ENCODE peak calls at places on chromosomes 12 and 14, in five cellular contexts. C is PC-3; W is activated CD4-positive, alpha-beta T cell treated with anti-CD3 and anti-CD28 coated beads for 24 hours; L is NAMALWA; O is activated gamma-delta T cell treated with Interleukin-2 at 50 U/mL for 16 hours. T is an unnamed sample.

GRCh38 chr14:23727566-23728335 is 91.6 kb downstream of the DHRS2 start:
- DNase-seq in C (peak), W (no peak), L (peak), O (no peak), T (peak)

GRCh38 chr12:111443086-111443485 is 37.4 kb downstream of the SH2B3 start:
- DNase-seq in C (no peak), W (no peak), L (no peak), O (no peak), T (no peak)

GRCh38 chr14:51895425-51895824 is 35.0 kb downstream of the GNG2 start:
- DNase-seq in C (no peak), W (no peak), L (no peak), O (no peak), T (no peak)

GRCh38 chr12:124222368-124223245 is 72.3 kb upstream of the RFLNA start:
- DNase-seq in C (no peak), W (no peak), L (no peak), O (no peak), T (no peak)

GRCh38 chr14:24692382-24693352 is 58.7 kb upstream of the GZMB start:
- DNase-seq in C (no peak), W (no peak), L (no peak), O (peak), T (no peak)

GRCh38 chr14:102510616-102511520 is 1.3 kb upstream of the ANKRD9 start:
- DNase-seq in C (peak), W (no peak), L (peak), O (no peak), T (no peak)

GRCh38 chr14:68394113-68394718 is 398.7 kb downstream of the ZFP36L1 start:
- DNase-seq in C (no peak), W (no peak), L (no peak), O (no peak), T (no peak)

GRCh38 chr12:67531519-67531918 is 117.0 kb upstream of the DYRK2 start:
- DNase-seq in C (no peak), W (no peak), L (no peak), O (no peak), T (no peak)

GRCh38 chr14:70096866-70097265 is 91.9 kb downstream of the SLC8A3 start:
- DNase-seq in C (peak), W (no peak), L (no peak), O (no peak), T (peak)

GRCh38 chr14:54725998-54726397 is 159.1 kb downstream of the SAMD4A start:
- DNase-seq in C (no peak), W (no peak), L (no peak), O (no peak), T (no peak)

T was measured in brain microvascular endothelial cell.